ENCODE peak calls at places on chromosomes 13 and 19, in four cellular contexts. C, J, B and Y are unnamed samples.

GRCh38 chr19:10740798-10741197 is 22.9 kb downstream of the DNM2 start:
- DNase-seq in B (no peak), C (no peak), J (no peak), Y (no peak)

GRCh38 chr19:55156202-55157063 is 1.1 kb downstream of the TNNI3 start:
- DNase-seq in B (peak), C (no peak), J (peak), Y (no peak)

GRCh38 chr13:91406619-91407018 is 8.2 kb downstream of the GPC5 start:
- DNase-seq in J (peak), C (no peak), B (no peak), Y (no peak)

GRCh38 chr19:28705008-28705407 is 507.9 kb downstream of the UQCRFS1 start:
- DNase-seq in J (peak), B (no peak), C (no peak), Y (no peak)

GRCh38 chr19:31066385-31066784 is 282.9 kb downstream of the TSHZ3 start:
- DNase-seq in J (peak), C (no peak), B (no peak), Y (no peak)

GRCh38 chr13:80145291-80145690 is 195.6 kb downstream of the SPRY2 start:
- DNase-seq in B (no peak), C (no peak), J (no peak), Y (no peak)

GRCh38 chr13:94620286-94620896 is 18.7 kb downstream of the GPR180 start:
- DNase-seq in J (peak), B (no peak), C (no peak), Y (no peak)

GRCh38 chr19:49564616-49565045 is 15.7 kb downstream of the NOSIP start:
- DNase-seq in J (no peak), C (no peak), B (no peak), Y (no peak)

GRCh38 chr13:40352807-40353562 is 313.5 kb downstream of the FOXO1 start:
- DNase-seq in B (no peak), J (peak), C (no peak), Y (no peak)

GRCh38 chr19:11699931-11700794 is 38.6 kb downstream of the ZNF823 start:
- DNase-seq in B (no peak), C (no peak), J (peak), Y (no peak)

GRCh38 chr19:42555801-42556200 is 27.5 kb upstream of the CEACAM1 start:
- DNase-seq in J (no peak), C (no peak), B (no peak), Y (no peak)

GRCh38 chr19:10018219-10018618 is 4.9 kb downstream of the RDH8 start:
- DNase-seq in C (no peak), J (no peak), B (no peak), Y (no peak)

GRCh38 chr13:113051641-113052040 is 54.0 kb upstream of the F7 start:
- DNase-seq in B (no peak), J (no peak), C (no peak), Y (no peak)

GRCh38 chr13:73715114-73715909 is 418.9 kb downstream of the KLF12 start:
- DNase-seq in J (no peak), B (no peak), C (no peak), Y (no peak)

GRCh38 chr13:28819748-28820098 is 416 bp upstream of the MTUS2 start:
- DNase-seq in C (no peak), B (peak), J (peak), Y (peak)

GRCh38 chr13:50513528-50513863 is 330.0 kb downstream of the DLEU7 start:
- DNase-seq in C (no peak), J (no peak), B (no peak), Y (no peak)

GRCh38 chr19:38769635-38770211 is 3.6 kb downstream of the LGALS7 start:
- DNase-seq in J (peak), B (peak), C (peak), Y (no peak)

GRCh38 chr13:110008816-110009215 is 222.4 kb upstream of the IRS2 start:
- DNase-seq in B (no peak), J (no peak), C (no peak), Y (no peak)

GRCh38 chr19:53877361-53877766 is 4.6 kb upstream of the PRKCG start:
- DNase-seq in B (no peak), C (no peak), J (peak), Y (no peak)

GRCh38 chr13:33322474-33322827 is 36.9 kb upstream of the STARD13 start:
- DNase-seq in B (no peak), C (no peak), J (peak), Y (no peak)

GRCh38 chr19:40756502-40757110 is 5.6 kb downstream of the SNRPA start:
- DNase-seq in J (no peak), C (no peak), B (no peak), Y (no peak)

GRCh38 chr19:16021796-16022195 is 54.5 kb upstream of the TPM4 start:
- DNase-seq in J (no peak), B (no peak), C (no peak), Y (no peak)

GRCh38 chr13:50248537-50249521 is 233.6 kb downstream of the KCNRG start:
- DNase-seq in J (no peak), B (no peak), C (no peak), Y (no peak)

GRCh38 chr19:47142779-47143178 is 12.1 kb downstream of the SAE1 start:
- DNase-seq in J (no peak), B (no peak), C (no peak), Y (no peak)

GRCh38 chr19:39397360-39398296 is 6.5 kb downstream of the MED29 start:
- DNase-seq in C (peak), B (peak), J (peak), Y (peak)

GRCh38 chr13:70812481-70812880 is 704.2 kb upstream of the KLHL1 start:
- DNase-seq in C (no peak), B (no peak), J (peak), Y (no peak)

GRCh38 chr19:10180459-10180858 is 14.3 kb downstream of the DNMT1 start:
- DNase-seq in C (no peak), B (no peak), J (no peak), Y (no peak)

GRCh38 chr19:51351266-51351990 is 9.5 kb upstream of the VSIG10L start:
- DNase-seq in J (no peak), B (no peak), C (no peak), Y (no peak)

GRCh38 chr13:36158606-36159005 is 27.4 kb upstream of the DCLK1 start:
- DNase-seq in J (no peak), C (no peak), B (no peak), Y (no peak)

GRCh38 chr19:29511768-29512167 is 14.0 kb upstream of the VSTM2B start:
- DNase-seq in B (no peak), C (no peak), J (no peak), Y (no peak)

GRCh38 chr19:18317998-18318800 is 4.7 kb downstream of the LSM4 start:
- DNase-seq in J (no peak), C (no peak), B (no peak), Y (no peak)

GRCh38 chr19:10270180-10270615 is 722 bp upstream of the ICAM1 start:
- DNase-seq in B (peak), C (peak), J (peak), Y (no peak)

GRCh38 chr13:41802684-41803554 is 158.0 kb downstream of the VWA8 start:
- DNase-seq in C (no peak), B (no peak), J (peak), Y (no peak)

GRCh38 chr19:46133101-46133627 is 8.7 kb upstream of the IGFL3 start:
- DNase-seq in B (peak), J (peak), C (no peak), Y (no peak)

GRCh38 chr13:81927347-81927746 is 1586.4 kb upstream of the SPRY2 start:
- DNase-seq in B (no peak), J (no peak), C (no peak), Y (no peak)

GRCh38 chr19:17266975-17267788 is at the start of gene BABAM1:
- DNase-seq in J (peak), C (peak), B (peak), Y (peak)
- TF ChIP-seq CTCF in J (no peak), C (no peak), B (no peak), Y (no peak)

GRCh38 chr19:1261512-1261862 is 7.6 kb upstream of the CIRBP start:
- DNase-seq in B (no peak), J (no peak), C (no peak), Y (no peak)
- TF ChIP-seq CTCF in B (no peak), J (peak), C (no peak), Y (no peak)

DNA sequence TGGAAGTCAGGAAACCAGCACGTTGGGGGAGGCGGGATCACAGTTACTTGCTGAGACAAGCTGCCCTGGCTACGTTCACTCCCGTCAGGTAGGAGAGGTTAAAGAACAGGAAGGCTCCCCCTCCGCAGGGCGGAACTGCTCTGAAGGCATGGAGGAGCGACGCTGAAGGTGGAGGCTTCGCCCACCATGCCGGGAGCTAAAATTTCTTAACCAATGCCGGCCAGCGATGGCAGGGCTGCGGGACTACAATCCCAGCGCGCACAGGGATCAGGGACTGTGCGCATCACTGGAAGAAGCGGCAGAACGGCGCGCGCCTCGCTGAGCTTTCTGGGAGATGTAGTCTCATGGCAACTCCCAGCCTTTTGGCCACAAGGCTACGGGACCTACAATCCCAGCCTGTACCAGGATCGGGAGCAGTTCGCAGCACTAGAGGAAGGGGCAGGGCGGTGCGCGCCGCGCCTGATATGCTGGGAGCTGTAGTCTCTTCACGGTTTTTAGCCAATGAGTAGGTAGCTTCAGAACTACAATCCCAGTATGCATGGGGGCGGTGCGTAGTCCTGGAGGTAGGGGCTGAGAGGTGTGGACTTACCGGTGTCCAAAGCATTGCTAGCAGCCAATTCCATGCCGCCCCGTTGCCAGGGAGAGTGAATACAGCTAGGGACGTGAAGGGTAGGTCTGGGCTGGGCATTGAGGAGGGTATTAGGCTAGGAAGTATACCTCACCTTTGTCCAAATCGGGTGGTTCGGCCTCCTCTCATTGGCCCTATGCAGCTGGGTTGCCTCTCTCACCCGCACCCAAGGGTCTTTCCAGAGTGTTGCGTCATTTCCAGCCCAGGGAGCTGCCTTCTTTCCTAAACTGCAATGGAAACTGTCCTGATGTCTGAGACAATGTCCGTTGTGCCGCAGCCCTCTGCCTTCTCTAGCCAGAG is 12.8 kb upstream of the ZNF682 start:
- DNase-seq in B (peak), J (peak), C (peak), Y (peak)
- TF ChIP-seq CTCF in B (no peak), J (no peak), C (no peak), Y (no peak)

DNA sequence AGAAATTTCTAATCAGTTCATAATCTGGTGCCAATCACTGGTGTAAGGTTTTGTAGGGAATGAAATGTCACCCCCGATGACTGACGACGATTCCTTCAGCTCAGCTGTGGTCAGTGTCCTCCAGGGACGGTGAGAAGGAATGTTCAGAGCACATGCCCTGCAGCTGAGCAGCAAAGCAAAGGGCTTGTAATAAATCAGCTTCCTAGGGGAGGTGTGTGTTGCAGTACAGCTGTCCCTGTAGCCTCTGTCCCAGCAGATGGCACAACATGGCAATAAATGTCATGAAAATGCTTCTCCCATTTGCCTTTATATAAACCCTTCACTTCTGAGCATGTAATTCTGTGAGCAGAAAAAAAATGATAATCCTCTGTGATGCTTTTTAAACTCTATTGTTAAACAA is 102.4 kb downstream of the FAM216B start:
- DNase-seq in B (no peak), C (no peak), J (peak), Y (no peak)
- TF ChIP-seq CTCF in B (no peak), C (no peak), J (peak), Y (peak)

GRCh38 chr13:23810842-23811241 is 78.4 kb downstream of the MIPEP start:
- DNase-seq in J (no peak), B (no peak), C (no peak), Y (no peak)
- TF ChIP-seq CTCF in J (no peak), B (no peak), C (no peak), Y (no peak)

DNA sequence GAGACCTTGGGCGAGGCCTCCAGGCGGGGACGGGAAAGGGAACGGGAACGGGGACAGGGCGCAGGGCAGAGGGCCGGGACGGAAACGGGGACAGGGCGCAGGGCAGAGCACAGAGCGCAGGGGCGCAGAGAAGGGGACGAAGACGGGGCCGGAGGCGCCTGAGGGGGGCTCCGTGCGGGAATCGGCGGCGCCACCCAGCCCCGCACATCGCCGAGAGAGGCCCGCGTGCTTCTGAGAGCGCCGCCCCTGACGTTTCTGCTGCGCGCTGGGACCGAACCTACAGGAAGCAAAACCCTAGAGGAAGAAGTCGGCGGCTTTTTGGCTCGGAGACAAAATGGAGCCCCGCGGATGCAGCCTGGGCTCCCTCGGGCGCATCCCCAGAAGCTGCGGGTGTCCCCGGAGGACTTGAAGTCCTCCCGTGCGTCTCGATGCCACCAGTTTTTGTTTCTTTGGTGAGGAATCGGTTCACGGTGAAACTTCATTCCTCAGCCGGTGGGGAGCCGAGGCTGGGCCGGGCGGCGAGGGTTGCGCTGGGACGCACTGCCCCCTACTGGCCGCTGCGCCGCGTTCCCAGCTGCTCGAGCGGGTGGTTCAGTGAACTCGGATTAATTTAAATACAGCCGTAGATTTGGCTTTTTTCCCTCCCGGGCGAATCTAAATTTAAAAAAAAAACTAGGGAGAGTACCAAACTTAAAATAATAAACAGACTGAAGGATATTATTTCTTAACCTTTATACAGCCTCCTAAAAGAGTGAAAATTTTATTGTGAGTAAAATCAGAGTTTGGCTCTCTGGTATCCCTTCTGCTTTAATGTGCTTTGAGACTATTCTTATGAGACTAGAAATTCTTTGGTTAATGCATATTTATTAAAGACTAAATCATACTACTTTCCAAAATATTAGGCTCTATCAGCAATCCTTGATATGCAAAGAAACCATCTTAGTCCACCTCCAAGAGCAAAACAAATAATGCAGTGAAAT is 350.0 kb upstream of the ARGLU1 start:
- DNase-seq in J (peak), C (peak), B (peak), Y (peak)
- TF ChIP-seq CTCF in J (peak), C (peak), B (peak), Y (peak)